ENCODE peak calls at places on chromosomes 5 and 9, in five cellular contexts. O is AG09319, C is heart right ventricle, J is epithelial cell of esophagus, P is NCI-H2081. K is an unnamed sample.

GRCh38 chr5:9507974-9508373 is 37.9 kb downstream of the SEMA5A start:
- DNase-seq in O (no peak), J (no peak), C (no peak), P (no peak), K (no peak)

GRCh38 chr5:124860271-124860670 is 113.8 kb upstream of the ZNF608 start:
- DNase-seq in O (no peak), J (peak), C (no peak), P (no peak), K (no peak)

GRCh38 chr5:18752317-18752716 is 1118.1 kb downstream of the TAF11L14 start:
- DNase-seq in O (no peak), C (no peak), J (no peak), P (no peak), K (no peak)

GRCh38 chr9:101566904-101567724 is 27.7 kb downstream of the PPP3R2 start:
- DNase-seq in P (no peak), C (no peak), O (no peak), J (peak), K (no peak)

GRCh38 chr9:87193925-87194380 is 246.6 kb upstream of the GAS1 start:
- DNase-seq in O (peak), P (no peak), J (peak), C (no peak), K (no peak)

GRCh38 chr9:98241357-98242104 is 13.9 kb downstream of the TBC1D2 start:
- DNase-seq in P (no peak), O (no peak), C (no peak), J (no peak), K (no peak)

GRCh38 chr5:41095324-41096101 is 24.4 kb upstream of the MROH2B start:
- DNase-seq in C (no peak), P (no peak), J (peak), O (no peak), K (no peak)

GRCh38 chr9:91075279-91075678 is 273.7 kb downstream of the SYK start:
- DNase-seq in J (no peak), C (no peak), O (no peak), P (no peak), K (no peak)

GRCh38 chr5:176533390-176533789 is 3.8 kb downstream of the RNF44 start:
- DNase-seq in J (no peak), O (no peak), P (no peak), C (peak), K (no peak)

GRCh38 chr5:165161204-165161603 is 1655.8 kb downstream of the MAT2B start:
- DNase-seq in O (no peak), C (no peak), P (no peak), J (no peak), K (no peak)

GRCh38 chr5:36173426-36173825 is 21.5 kb downstream of the SKP2 start:
- DNase-seq in C (no peak), J (no peak), P (no peak), O (no peak), K (no peak)

GRCh38 chr5:140073296-140073695 is 30.2 kb upstream of the NRG2 start:
- DNase-seq in P (peak), O (no peak), C (no peak), J (peak), K (peak)